ENCODE peak calls at places on chromosome 18, in five cellular contexts. H, F, X, Z and Q are unnamed samples.

GRCh38 chr18:64679121-64679520 is 530.2 kb upstream of the LINC00305 start:
- DNase-seq in H (no peak), X (no peak), Z (no peak), F (no peak), Q (no peak)

GRCh38 chr18:25921677-25922421 is 168.6 kb downstream of the SS18 start:
- DNase-seq in F (peak), X (peak), H (no peak), Z (peak), Q (peak)

GRCh38 chr18:77544792-77545191 is 295.1 kb downstream of the GALR1 start:
- DNase-seq in F (no peak), X (no peak), Z (no peak), H (no peak), Q (no peak)

GRCh38 chr18:79819064-79819725 is 21.5 kb downstream of the KCNG2 start:
- DNase-seq in X (no peak), Z (no peak), F (no peak), H (no peak), Q (no peak)

GRCh38 chr18:32337821-32338220 is 132.9 kb downstream of the GAREM1 start:
- DNase-seq in H (no peak), X (no peak), F (no peak), Z (no peak), Q (no peak)

GRCh38 chr18:35267809-35268208 is 22.2 kb downstream of the ZSCAN30 start:
- DNase-seq in F (no peak), H (no peak), X (no peak), Z (no peak), Q (no peak)

GRCh38 chr18:31626409-31626808 is 34.7 kb downstream of the TTR start:
- DNase-seq in X (no peak), H (no peak), Z (no peak), F (no peak), Q (no peak)

GRCh38 chr18:8800445-8800844 is 95.1 kb downstream of the MTCL1 start:
- DNase-seq in H (no peak), F (peak), X (peak), Z (no peak), Q (no peak)

GRCh38 chr18:939167-939566 is 34.5 kb downstream of the ADCYAP1 start:
- DNase-seq in F (no peak), H (no peak), Z (no peak), X (peak), Q (no peak)

GRCh38 chr18:35345460-35345921 is 1.3 kb upstream of the ZNF24 start:
- DNase-seq in Z (peak), F (peak), X (no peak), H (no peak), Q (peak)

GRCh38 chr18:8908792-8909510 is 193.5 kb upstream of the NDUFV2 start:
- DNase-seq in X (no peak), F (no peak), H (no peak), Z (no peak), Q (no peak)

GRCh38 chr18:39424261-39424660 is 1858.7 kb upstream of the CELF4 start:
- DNase-seq in F (no peak), X (no peak), H (no peak), Z (no peak), Q (no peak)

GRCh38 chr18:9743200-9744016 is 35.3 kb downstream of the RAB31 start:
- DNase-seq in H (peak), X (peak), Z (no peak), F (peak), Q (no peak)

GRCh38 chr18:63869374-63869773 is 18.1 kb upstream of the SERPINB2 start:
- DNase-seq in F (peak), H (peak), Z (no peak), X (peak), Q (no peak)

GRCh38 chr18:31225668-31226067 is 63.0 kb upstream of the DSC1 start:
- DNase-seq in F (peak), H (no peak), X (no peak), Z (no peak), Q (no peak)

GRCh38 chr18:62771494-62771893 is 56.2 kb downstream of the PHLPP1 start:
- DNase-seq in F (no peak), X (no peak), H (no peak), Z (peak), Q (no peak)

GRCh38 chr18:22465859-22466602 is 48.3 kb upstream of the CTAGE1 start:
- DNase-seq in X (peak), F (peak), Z (no peak), H (no peak), Q (no peak)

GRCh38 chr18:9608298-9608697 is 6.1 kb downstream of the PPP4R1 start:
- DNase-seq in H (no peak), Z (no peak), F (peak), X (no peak), Q (no peak)

GRCh38 chr18:3192286-3192685 is 27.5 kb downstream of the MYOM1 start:
- DNase-seq in Z (no peak), X (no peak), F (no peak), H (no peak), Q (no peak)

GRCh38 chr18:346607-347006 is 78.8 kb upstream of the THOC1 start:
- DNase-seq in F (no peak), Z (no peak), X (no peak), H (no peak), Q (no peak)

GRCh38 chr18:67260841-67261240 is 255.7 kb downstream of the DSEL start:
- DNase-seq in X (no peak), F (no peak), H (no peak), Z (no peak), Q (no peak)

GRCh38 chr18:41873730-41874129 is 81.3 kb upstream of the PIK3C3 start:
- DNase-seq in Z (no peak), X (peak), H (no peak), F (no peak), Q (no peak)

GRCh38 chr18:22999212-22999611 is 66.1 kb downstream of the RBBP8 start:
- DNase-seq in F (peak), Z (no peak), X (no peak), H (no peak), Q (no peak)

GRCh38 chr18:78562446-78563020 is 417.1 kb upstream of the SALL3 start:
- DNase-seq in Z (no peak), X (no peak), F (no peak), H (no peak), Q (no peak)

GRCh38 chr18:67731853-67732252 is 215.3 kb upstream of the DSEL start:
- DNase-seq in F (peak), X (peak), H (no peak), Z (no peak), Q (no peak)

GRCh38 chr18:49851624-49852023 is 38.3 kb upstream of the ACAA2 start:
- DNase-seq in F (no peak), H (no peak), Z (no peak), X (no peak), Q (no peak)

DNA sequence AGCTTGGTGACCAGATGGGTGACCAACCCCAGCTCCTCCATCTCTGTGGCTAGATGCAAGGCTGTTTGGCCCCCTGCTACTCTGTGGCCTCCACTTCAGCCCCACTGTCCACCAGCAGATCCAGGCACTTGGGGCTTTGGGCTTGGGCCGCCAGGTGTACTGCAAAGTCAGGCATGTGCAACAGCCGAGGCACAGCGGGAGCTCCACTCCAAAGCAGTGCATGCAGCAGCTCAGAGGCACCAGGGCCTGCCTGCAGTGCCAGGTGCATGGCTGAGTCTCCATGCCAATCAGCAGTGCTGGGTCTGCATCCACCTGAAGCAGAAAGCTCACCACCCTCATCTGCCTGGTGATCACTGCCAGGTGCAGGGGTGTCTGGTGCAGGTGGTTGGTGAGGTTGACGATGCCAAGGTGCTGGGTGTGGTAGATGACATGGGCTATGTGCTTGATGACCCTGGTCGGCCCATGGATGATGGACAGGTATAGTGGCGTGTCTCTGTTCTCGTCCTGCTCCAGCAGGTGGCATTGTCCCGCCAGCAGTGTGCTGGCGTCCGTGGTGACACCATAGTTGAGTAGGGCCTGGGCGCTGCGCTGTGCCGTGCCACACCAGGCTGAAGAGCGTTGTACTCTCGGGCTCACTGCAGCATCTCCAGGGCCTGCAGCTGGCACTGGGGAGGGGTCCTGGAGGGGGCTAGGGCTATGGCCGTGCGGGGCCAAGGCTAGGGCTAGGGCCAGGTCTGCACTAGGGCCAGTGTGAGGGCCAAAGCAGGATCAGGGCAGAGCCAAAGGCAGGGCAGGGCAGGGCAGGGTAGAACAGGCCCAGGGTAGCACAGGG is 1.0 kb upstream of the ANKRD62 start:
- DNase-seq in Z (peak), F (no peak), H (no peak), X (no peak), Q (no peak)
- TF ChIP-seq CTCF in Z (peak), F (no peak), H (no peak), X (peak), Q (no peak)

GRCh38 chr18:76482267-76482666 is 12.8 kb downstream of the ZNF516 start:
- DNase-seq in Z (no peak), X (no peak), H (no peak), F (no peak), Q (no peak)

GRCh38 chr18:76482971-76483691 is 11.9 kb downstream of the ZNF516 start:
- DNase-seq in Z (no peak), X (no peak), F (no peak), H (no peak), Q (no peak)

GRCh38 chr18:76483780-76484179 is 11.3 kb downstream of the ZNF516 start:
- DNase-seq in F (no peak), H (no peak), X (no peak), Z (no peak), Q (no peak)

GRCh38 chr18:76479351-76480238 is 15.4 kb downstream of the ZNF516 start:
- DNase-seq in F (no peak), X (no peak), H (no peak), Z (no peak), Q (no peak)

DNA sequence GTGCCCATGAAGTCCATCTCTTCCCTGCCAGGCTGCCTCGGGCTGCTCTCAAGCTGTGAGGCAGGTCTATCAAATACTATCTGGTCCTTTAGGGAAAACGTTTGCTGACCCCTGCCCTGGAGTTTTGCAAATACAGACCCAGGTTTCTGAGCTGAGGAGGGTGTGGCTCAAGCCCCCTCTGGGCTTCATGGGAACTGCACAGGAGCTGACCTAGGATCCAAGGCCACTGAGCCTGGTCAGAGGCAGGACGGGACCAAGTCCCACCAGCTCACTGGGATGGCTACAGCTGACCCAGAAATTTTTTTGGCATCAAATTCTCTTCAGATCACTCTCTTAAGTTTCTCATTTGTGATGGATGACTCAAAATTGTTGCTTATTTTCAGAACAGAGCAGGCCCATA is 14.1 kb downstream of the ZNF516 start:
- DNase-seq in H (no peak), Z (no peak), X (no peak), F (no peak), Q (no peak)
- TF ChIP-seq CTCF in H (peak), Z (no peak), X (no peak), F (peak), Q (no peak)

GRCh38 chr18:38367473-38367872 is 801.9 kb upstream of the CELF4 start:
- DNase-seq in X (no peak), H (no peak), F (peak), Z (no peak), Q (no peak)
- TF ChIP-seq CTCF in X (peak), H (no peak), F (peak), Z (no peak), Q (no peak)

GRCh38 chr18:55473534-55473933 is 114.5 kb downstream of the TCF4 start:
- DNase-seq in H (no peak), X (no peak), Z (no peak), F (no peak), Q (no peak)
- TF ChIP-seq CTCF in H (no peak), X (no peak), Z (no peak), F (no peak), Q (no peak)